ENCODE peak calls at places on chromosomes 13 and 19, in eight cellular contexts. H, S, Q, F, U, V, M and B are unnamed samples.

GRCh38 chr19:51740356-51740755 is 11.3 kb downstream of the FPR1 start:
- DNase-seq in F (no peak), H (no peak), M (no peak), S (no peak), Q (no peak), V (peak), U (no peak), B (no peak)

GRCh38 chr19:33405491-33406461 is 32.3 kb downstream of the CEBPG start:
- DNase-seq in U (no peak), F (no peak), H (no peak), V (no peak), S (no peak), Q (no peak), M (peak), B (peak)

GRCh38 chr19:30653646-30654386 is 281.6 kb downstream of the ZNF536 start:
- DNase-seq in M (no peak), Q (no peak), S (no peak), H (no peak), U (no peak), F (no peak), V (no peak), B (no peak)

GRCh38 chr13:40401911-40402776 is 264.3 kb downstream of the FOXO1 start:
- DNase-seq in H (peak), V (peak), F (peak), S (peak), Q (peak), M (no peak), U (peak), B (peak)

GRCh38 chr19:37691881-37692504 is 27.6 kb downstream of the ZNF607 start:
- DNase-seq in M (peak), Q (peak), H (peak), F (peak), S (peak), U (peak), V (peak), B (peak)

GRCh38 chr13:21316376-21316775 is 139.9 kb downstream of the MRPL57 start:
- DNase-seq in S (no peak), U (no peak), H (no peak), Q (no peak), M (no peak), F (no peak), V (no peak), B (no peak)

GRCh38 chr13:39448831-39449230 is 154.2 kb downstream of the LHFPL6 start:
- DNase-seq in H (no peak), F (no peak), M (no peak), V (no peak), S (no peak), Q (no peak), U (no peak), B (no peak)

GRCh38 chr13:35159041-35159440 is 217.0 kb downstream of the NBEA start:
- DNase-seq in F (no peak), V (no peak), S (no peak), M (no peak), U (no peak), H (no peak), Q (no peak), B (no peak)

GRCh38 chr13:44432595-44432994 is 59.0 kb downstream of the SERP2 start:
- DNase-seq in H (no peak), S (no peak), F (no peak), V (no peak), U (no peak), M (no peak), Q (peak), B (no peak)

GRCh38 chr13:114248011-114248410 is 13.3 kb downstream of the CDC16 start:
- DNase-seq in M (no peak), Q (no peak), F (no peak), V (no peak), H (no peak), U (no peak), S (peak), B (no peak)

GRCh38 chr13:40657961-40658360 is 8.5 kb downstream of the FOXO1 start:
- DNase-seq in Q (no peak), V (no peak), H (peak), F (no peak), S (no peak), U (no peak), M (no peak), B (no peak)

GRCh38 chr13:80572308-80572676 is 231.4 kb upstream of the SPRY2 start:
- DNase-seq in H (no peak), F (no peak), U (no peak), S (no peak), V (no peak), M (no peak), Q (no peak), B (no peak)

GRCh38 chr13:63481334-63481733 is 2065.7 kb upstream of the PCDH20 start:
- DNase-seq in Q (no peak), H (peak), M (no peak), U (no peak), F (no peak), V (no peak), S (no peak), B (no peak)

GRCh38 chr13:114043421-114044053 is 69.7 kb upstream of the C13orf46 start:
- DNase-seq in M (no peak), U (no peak), S (no peak), H (peak), Q (no peak), V (peak), F (no peak), B (no peak)

GRCh38 chr19:42282036-42282762 is 13.1 kb downstream of the CIC start:
- DNase-seq in Q (no peak), U (peak), S (no peak), V (no peak), M (no peak), F (no peak), H (peak), B (no peak)

GRCh38 chr13:85666356-85666755 is 132.9 kb downstream of the SLITRK6 start:
- DNase-seq in F (no peak), H (no peak), V (no peak), U (no peak), Q (no peak), M (no peak), S (no peak), B (no peak)

GRCh38 chr19:14368011-14368513 is 13.2 kb upstream of the ADGRE5 start:
- DNase-seq in U (no peak), F (no peak), V (peak), S (no peak), Q (no peak), H (no peak), M (no peak), B (no peak)

GRCh38 chr13:60351326-60351725 is 45.7 kb upstream of the TDRD3 start:
- DNase-seq in Q (peak), M (no peak), F (no peak), H (peak), U (no peak), S (no peak), V (no peak), B (no peak)

GRCh38 chr19:33301900-33302174 is 497 bp downstream of the CEBPA start:
- DNase-seq in V (peak), S (no peak), H (no peak), M (no peak), U (no peak), Q (no peak), F (no peak), B (no peak)

GRCh38 chr13:26968431-26969335 is 202.9 kb downstream of the USP12 start:
- DNase-seq in M (no peak), U (no peak), H (peak), Q (no peak), F (no peak), V (peak), S (no peak), B (no peak)

GRCh38 chr19:13843104-13843921 is 33.6 kb upstream of the NANOS3 start:
- DNase-seq in M (no peak), F (peak), U (no peak), S (no peak), V (no peak), H (peak), Q (peak), B (no peak)

GRCh38 chr19:1401889-1402217 is 511 bp upstream of the GAMT start:
- DNase-seq in M (no peak), F (no peak), H (no peak), V (no peak), S (no peak), U (no peak), Q (no peak), B (no peak)
- TF ChIP-seq CTCF in M (peak), F (no peak), H (no peak), V (no peak), S (no peak), U (no peak), Q (no peak), B (no peak)

DNA sequence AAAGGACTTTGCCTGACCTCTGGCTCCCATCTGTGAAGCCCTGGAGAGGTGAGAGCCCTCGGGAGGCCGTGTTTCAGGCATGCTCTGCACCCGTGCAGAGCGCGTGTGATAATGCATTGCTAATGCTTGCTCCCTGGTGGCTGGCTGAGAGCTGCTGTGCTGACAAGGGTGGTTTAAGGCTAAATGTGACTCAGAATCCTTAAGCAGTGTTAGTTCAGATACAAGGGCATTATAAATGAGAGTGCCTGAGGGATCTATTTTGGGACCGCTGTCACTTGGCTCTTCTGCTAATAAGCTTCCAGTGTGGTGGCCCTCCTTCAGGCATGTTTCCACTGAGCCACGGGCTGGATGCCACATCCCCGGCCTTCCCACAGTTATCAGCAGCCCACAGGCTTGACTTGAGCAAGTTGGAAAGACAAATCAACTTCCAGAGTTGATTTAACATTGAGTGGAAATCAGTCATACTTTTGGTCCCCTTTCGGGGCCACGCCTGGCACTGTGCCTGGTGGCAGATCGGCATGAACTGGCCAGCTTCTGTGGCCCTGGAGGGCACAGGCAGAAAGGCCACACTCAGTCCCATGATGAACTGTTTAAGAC is 17.0 kb downstream of the ALOX5AP start:
- DNase-seq in F (no peak), Q (peak), M (no peak), U (no peak), V (no peak), H (peak), S (no peak), B (no peak)
- TF ChIP-seq CTCF in F (no peak), Q (no peak), M (peak), U (no peak), V (no peak), H (peak), S (no peak), B (no peak)

GRCh38 chr19:3618144-3618810 is 8.3 kb downstream of the CACTIN start:
- DNase-seq in F (peak), U (peak), S (no peak), M (no peak), H (peak), V (peak), Q (no peak), B (peak)

GRCh38 chr19:3617463-3617862 is 9.1 kb downstream of the CACTIN start:
- DNase-seq in Q (no peak), M (peak), H (no peak), F (no peak), V (peak), S (no peak), U (no peak), B (no peak)

GRCh38 chr19:3620145-3620816 is 6.3 kb downstream of the CACTIN start:
- DNase-seq in S (no peak), H (no peak), Q (no peak), F (no peak), V (no peak), U (no peak), M (no peak), B (no peak)

GRCh38 chr19:3619631-3620012 is 7.0 kb downstream of the CACTIN start:
- DNase-seq in Q (no peak), S (no peak), F (no peak), M (peak), U (no peak), H (no peak), V (no peak), B (no peak)

GRCh38 chr19:3618811-3619630 is 7.6 kb downstream of the CACTIN start:
- DNase-seq in H (no peak), U (no peak), Q (no peak), F (no peak), S (no peak), V (no peak), M (peak), B (no peak)
- TF ChIP-seq CTCF in H (no peak), U (peak), Q (no peak), F (no peak), S (no peak), V (no peak), M (peak), B (no peak)

DNA sequence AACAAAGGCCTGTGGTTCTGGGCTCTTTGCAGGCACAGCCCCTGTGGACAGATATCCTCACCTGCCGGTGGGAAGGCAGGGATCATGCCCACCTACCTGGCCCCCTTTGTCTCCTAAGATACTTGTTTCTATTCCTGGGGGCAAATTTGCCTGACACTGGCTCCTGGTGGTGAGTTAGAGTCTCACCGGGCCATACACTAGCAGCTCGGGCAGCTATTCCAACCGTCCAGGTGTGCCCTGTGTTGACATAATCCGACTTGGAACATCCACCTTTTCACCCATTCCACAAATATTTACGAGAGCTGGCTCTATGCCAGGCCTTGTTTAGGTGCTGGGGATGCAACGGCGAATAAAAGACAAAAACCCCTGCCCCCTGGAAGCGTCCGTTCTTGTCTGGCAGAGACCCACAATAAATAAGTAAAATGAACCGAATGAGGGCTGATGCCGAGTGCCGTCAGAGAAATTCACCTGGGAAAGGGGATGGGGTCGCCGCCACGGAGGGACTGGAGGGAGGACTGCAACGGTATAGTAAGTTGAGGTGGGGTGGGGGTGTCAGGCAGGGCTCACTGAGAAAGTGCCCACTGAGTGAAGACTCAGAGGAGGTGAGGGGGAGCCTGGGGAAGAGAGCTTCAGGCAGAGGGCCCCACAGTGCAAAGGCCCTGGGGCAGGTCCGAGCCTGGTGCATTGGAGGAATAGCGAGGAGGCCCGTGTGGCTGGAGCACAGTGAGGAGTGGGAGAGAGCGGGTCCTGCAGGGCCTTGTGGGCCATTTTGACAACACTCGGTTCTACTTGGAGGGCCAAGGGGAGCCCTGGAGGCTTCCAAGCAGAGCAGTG is 43.2 kb upstream of the RANBP3 start:
- DNase-seq in S (no peak), F (no peak), U (no peak), M (peak), Q (no peak), V (no peak), H (no peak), B (no peak)
- TF ChIP-seq CTCF in S (no peak), F (no peak), U (no peak), M (peak), Q (peak), V (no peak), H (no peak), B (no peak)

GRCh38 chr19:45444318-45445041 is 20.8 kb upstream of the ERCC1 start:
- DNase-seq in Q (no peak), H (peak), M (no peak), V (peak), F (peak), S (no peak), U (peak), B (peak)
- TF ChIP-seq CTCF in Q (no peak), H (no peak), M (peak), V (no peak), F (no peak), S (no peak), U (no peak), B (peak)